ENCODE peak calls at places on chromosomes 16 and 17, in six cellular contexts. E, K, B, O, V and W are unnamed samples.
A peak's percentile ranks its signal among the peaks of the same experiment; 100 is the strongest.

GRCh38 chr17:2981325-2981724 is 82.1 kb downstream of the OR1D5 start:
- DNase-seq in V (no peak), B (no peak), E (no peak), O (no peak), K (no peak), W (no peak)

GRCh38 chr16:84599528-84600202 is 18.2 kb downstream of the COTL1 start:
- DNase-seq in B (no peak), O (peak; percentile 70), K (peak; percentile 43), E (peak; percentile 89), V (peak; percentile 85), W (peak; percentile 73)

GRCh38 chr17:43608313-43608712 is 53.4 kb downstream of the MEOX1 start:
- DNase-seq in B (no peak), V (peak; percentile 70), O (peak; percentile 38), E (no peak), K (no peak), W (peak; percentile 29)

GRCh38 chr17:51060396-51060795 is 60.3 kb downstream of the SPAG9 start:
- DNase-seq in B (no peak), E (no peak), V (no peak), O (no peak), K (no peak), W (no peak)

GRCh38 chr16:22324787-22325597 is 27.8 kb downstream of the POLR3E start:
- DNase-seq in V (no peak), K (no peak), O (no peak), B (no peak), E (no peak), W (no peak)

GRCh38 chr16:5836979-5837670 is 739.5 kb upstream of the EEF2KMT start:
- DNase-seq in E (no peak), O (peak; percentile 31), V (no peak), K (no peak), B (no peak), W (no peak)

GRCh38 chr16:19645557-19645981 is 72.5 kb downstream of the KNOP1 start:
- DNase-seq in V (peak; percentile 2), K (peak; percentile 77), E (no peak), O (peak; percentile 15), B (no peak), W (peak; percentile 30)

GRCh38 chr16:27321013-27321960 is 7.5 kb downstream of the IL4R start:
- DNase-seq in O (peak; percentile 51), B (no peak), K (no peak), V (peak; percentile 48), E (no peak), W (no peak)

GRCh38 chr16:2854700-2855309 is 3.2 kb downstream of the PRSS22 start:
- DNase-seq in O (no peak), V (no peak), E (no peak), K (no peak), B (no peak), W (no peak)

GRCh38 chr17:7932949-7933348 is 943 bp downstream of the CNTROB start:
- DNase-seq in E (peak; percentile 67), K (no peak), O (peak; percentile 23), V (peak; percentile 61), B (no peak), W (peak; percentile 68)

GRCh38 chr16:4182581-4183257 is 59.2 kb downstream of the SRL start:
- DNase-seq in O (no peak), E (no peak), B (no peak), V (no peak), K (no peak), W (no peak)

GRCh38 chr16:58422809-58423208 is 30.5 kb downstream of the GINS3 start:
- DNase-seq in B (no peak), O (no peak), V (no peak), E (no peak), K (no peak), W (no peak)

GRCh38 chr17:58335779-58336455 is 7.3 kb upstream of the TSPOAP1 start:
- DNase-seq in E (peak; percentile 57), V (no peak), B (peak; percentile 91), O (no peak), K (no peak), W (no peak)

GRCh38 chr16:9124444-9124843 is 33.0 kb downstream of the HAPSTR1 start:
- DNase-seq in V (no peak), K (no peak), E (no peak), B (no peak), O (no peak), W (no peak)

GRCh38 chr16:81879625-81880024 is 100.5 kb downstream of the PLCG2 start:
- DNase-seq in E (no peak), B (no peak), O (no peak), V (no peak), K (no peak), W (no peak)

GRCh38 chr17:2649191-2649590 is 55.7 kb downstream of the PAFAH1B1 start:
- DNase-seq in B (no peak), O (no peak), V (no peak), E (no peak), K (no peak), W (no peak)

GRCh38 chr17:50181155-50181554 is 15.3 kb downstream of the SGCA start:
- DNase-seq in E (peak; percentile 20), B (no peak), O (no peak), K (no peak), V (no peak), W (no peak)

GRCh38 chr16:19348578-19349315 is 63.2 kb downstream of the CLEC19A start:
- DNase-seq in V (no peak), O (peak; percentile 23), B (no peak), E (no peak), K (no peak), W (no peak)

GRCh38 chr16:720507-720989 is 398 bp upstream of the ANTKMT start:
- DNase-seq in B (peak; percentile 68), K (peak; percentile 66), O (peak; percentile 58), E (no peak), V (peak; percentile 70), W (peak; percentile 43)

GRCh38 chr16:74623214-74623842 is 16.4 kb upstream of the GLG1 start:
- DNase-seq in E (no peak), O (peak; percentile 20), V (peak; percentile 68), K (no peak), B (peak; percentile 18), W (no peak)

GRCh38 chr16:85028638-85029412 is 1.2 kb downstream of the KIAA0513 start:
- DNase-seq in K (peak; percentile 41), E (no peak), O (peak; percentile 71), V (peak; percentile 47), B (peak; percentile 56), W (no peak)

GRCh38 chr17:21096874-21097273 is 29.9 kb upstream of the DHRS7B start:
- DNase-seq in K (no peak), O (no peak), E (no peak), B (no peak), V (no peak), W (no peak)

GRCh38 chr16:13401631-13402030 is 500.2 kb downstream of the SHISA9 start:
- DNase-seq in O (no peak), B (no peak), E (no peak), V (no peak), K (no peak), W (no peak)

GRCh38 chr17:34639706-34640425 is 60.5 kb downstream of the TMEM132E start:
- DNase-seq in V (no peak), B (no peak), O (no peak), E (peak; percentile 26), K (no peak), W (no peak)

GRCh38 chr16:200388-200787 is 20.1 kb downstream of the HBQ1 start:
- DNase-seq in B (no peak), E (no peak), K (no peak), V (peak; percentile 78), O (peak; percentile 77), W (peak; percentile 49)

GRCh38 chr17:82517230-82517865 is 2.2 kb upstream of the FOXK2 start:
- DNase-seq in B (no peak), E (no peak), O (no peak), K (no peak), V (no peak), W (no peak)

GRCh38 chr16:77788196-77789084 is at the start of gene VAT1L:
- DNase-seq in V (peak; percentile 63), O (peak; percentile 64), B (peak; percentile 10), K (peak; percentile 23), E (no peak), W (peak; percentile 46)

GRCh38 chr17:19771971-19772630 is 24.0 kb upstream of the ALDH3A1 start:
- DNase-seq in K (no peak), V (no peak), O (no peak), B (peak; percentile 37), E (no peak), W (no peak)

GRCh38 chr16:86515780-86516617 is 5.7 kb downstream of the FOXF1 start:
- DNase-seq in K (no peak), O (peak; percentile 65), B (no peak), V (peak; percentile 51), E (no peak), W (no peak)
- H3K4me3 ChIP-seq in K (peak overlapping the region; percentile 19), O (no peak overlapping the region), B (no peak overlapping the region), V (peak overlapping the region; percentile 99), E (peak overlapping the region; percentile 66), W (no peak overlapping the region)

GRCh38 chr17:76736349-76737081 is 616 bp downstream of the SRSF2 start:
- DNase-seq in O (no peak), E (peak; percentile 88), V (peak; percentile 60), B (peak; percentile 40), K (peak; percentile 81), W (peak; percentile 57)
- TF ChIP-seq CTCF in O (no peak), E (peak; percentile 32), V (peak; percentile 35), B (no peak), K (no peak), W (peak; percentile 24)

GRCh38 chr17:64554028-64554637 is 47.4 kb downstream of the CEP95 start:
- DNase-seq in V (no peak), K (no peak), O (no peak), B (no peak), E (no peak), W (no peak)
- H3K36me3 ChIP-seq in V (peaks cover 49% of the 10 kb centered on the region), K (peaks cover 98% of the 10 kb centered on the region), O (peaks cover 84% of the 10 kb centered on the region), B (no peaks in the 10 kb centered on the region), E (peaks cover 99% of the 10 kb centered on the region), W (peaks cover 85% of the 10 kb centered on the region)

DNA sequence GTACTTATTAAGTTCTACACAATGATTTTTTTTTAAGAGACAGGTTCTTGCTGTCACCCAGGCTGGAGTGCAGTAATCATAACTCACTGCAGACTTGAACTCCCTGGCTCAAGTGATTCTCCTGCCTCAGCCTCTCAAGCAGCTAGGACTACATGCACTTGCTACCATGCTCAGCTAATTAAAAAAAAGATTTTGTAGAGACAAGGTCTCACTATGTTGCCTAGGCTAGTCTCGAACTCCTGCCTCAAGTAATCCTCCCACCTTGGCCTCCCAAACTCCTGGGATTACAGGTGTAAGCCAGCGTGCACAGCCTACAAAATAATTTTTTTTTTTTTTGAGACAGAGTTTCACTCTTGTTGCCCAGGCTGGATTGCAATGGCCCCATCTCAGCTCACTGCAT is 22.2 kb downstream of the USP32 start:
- DNase-seq in K (no peak), V (no peak), E (no peak), B (no peak), O (no peak), W (no peak)
- H3K4me3 ChIP-seq in K (no peak overlapping the region), V (no peak overlapping the region), E (no peak overlapping the region), B (no peak overlapping the region), O (no peak overlapping the region), W (no peak overlapping the region)

DNA sequence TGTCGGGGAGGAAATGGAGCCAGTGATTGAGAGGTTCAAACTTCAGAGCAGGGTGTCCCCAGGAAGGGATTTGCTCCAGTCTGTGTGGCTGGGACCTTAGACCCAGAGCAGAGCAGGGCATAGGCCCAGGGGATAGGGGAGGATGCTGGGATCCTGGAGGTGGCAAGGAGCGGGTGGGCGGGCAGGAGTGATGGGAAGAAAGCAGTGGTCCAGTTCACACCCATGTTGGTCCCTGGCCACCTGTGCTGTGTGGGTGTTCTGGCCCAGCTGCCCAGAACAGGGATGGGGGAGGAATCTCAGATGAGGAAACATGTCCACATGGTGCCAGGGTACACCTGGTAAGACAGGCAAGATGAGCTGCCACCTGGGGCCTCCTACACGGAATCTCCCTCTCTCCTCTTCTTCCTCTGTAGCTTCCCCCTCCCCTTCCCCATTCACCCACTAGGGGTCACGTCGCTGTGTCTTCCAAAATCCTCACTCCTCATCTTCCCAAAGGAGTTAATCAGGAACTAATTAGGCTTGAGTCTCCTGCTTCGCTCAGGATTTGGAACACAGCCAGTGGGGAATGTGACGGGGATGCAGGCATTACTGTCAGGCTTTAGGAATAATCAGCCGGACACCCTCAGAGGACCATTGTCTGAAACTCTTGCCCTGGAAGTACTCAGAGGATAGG is 2.3 kb downstream of the BEAN1 start:
- DNase-seq in E (no peak), V (no peak), K (no peak), O (no peak), B (no peak), W (no peak)
- TF ChIP-seq CTCF in E (no peak), V (no peak), K (no peak), O (no peak), B (no peak), W (peak; percentile 28)